ENCODE peak calls at places on chromosomes 11 and 22, in five cellular contexts. X is BE2C, M is thoracic aorta, K is epithelial cell of esophagus, A is fibroblast of pulmonary artery. D is an unnamed sample.

GRCh38 chr11:78672850-78673641 is 98.4 kb upstream of the NARS2 start:
- DNase-seq in X (no peak), M (no peak), K (no peak), A (no peak), D (no peak)

GRCh38 chr11:68002943-68003845 is 703 bp downstream of the UNC93B1 start:
- DNase-seq in X (no peak), M (no peak), K (peak), A (no peak), D (peak)

GRCh38 chr11:10927533-10927932 is 69.7 kb upstream of the ZBED5 start:
- DNase-seq in X (no peak), M (no peak), K (peak), A (no peak), D (no peak)

GRCh38 chr11:119486691-119487259 is 63.8 kb upstream of the THY1 start:
- DNase-seq in X (peak), M (no peak), K (no peak), A (no peak), D (no peak)

GRCh38 chr11:116275634-116276033 is 497.2 kb downstream of the BUD13 start:
- DNase-seq in X (peak), M (no peak), K (no peak), A (no peak), D (no peak)

GRCh38 chr11:26987205-26987604 is 6.7 kb upstream of the FIBIN start:
- DNase-seq in X (no peak), M (no peak), K (no peak), A (peak), D (no peak)

GRCh38 chr22:39999144-39999757 is 4.5 kb downstream of the FAM83F start:
- DNase-seq in X (no peak), M (no peak), K (peak), A (peak), D (no peak)

GRCh38 chr22:50318698-50319411 is 8.0 kb downstream of the DENND6B start:
- DNase-seq in X (peak), M (no peak), K (no peak), A (no peak), D (no peak)

GRCh38 chr11:114174712-114175495 is 115.4 kb downstream of the ZBTB16 start:
- DNase-seq in X (no peak), M (no peak), K (peak), A (no peak), D (no peak)

GRCh38 chr11:86990520-86990919 is 35.3 kb upstream of the FZD4 start:
- DNase-seq in X (no peak), M (no peak), K (peak), A (peak), D (no peak)

GRCh38 chr11:120956710-120957500 is 67.0 kb upstream of the TBCEL start:
- DNase-seq in X (no peak), M (no peak), K (peak), A (no peak), D (peak)

GRCh38 chr22:50728523-50728931 is 9.5 kb upstream of the ACR start:
- DNase-seq in X (no peak), M (no peak), K (no peak), A (no peak), D (no peak)

GRCh38 chr22:50305658-50306566 is 1.5 kb downstream of the PLXNB2 start:
- DNase-seq in X (peak), M (peak), K (peak), A (peak), D (no peak)

GRCh38 chr11:126919147-126919823 is 81.3 kb downstream of the KIRREL3 start:
- DNase-seq in X (no peak), M (no peak), K (no peak), A (no peak), D (no peak)

GRCh38 chr11:128848815-128849455 is 18.2 kb downstream of the KCNJ1 start:
- DNase-seq in X (peak), M (no peak), K (peak), A (peak), D (peak)

GRCh38 chr11:107691003-107691402 is 20.9 kb downstream of the SLN start:
- DNase-seq in X (no peak), M (no peak), K (peak), A (peak), D (no peak)

GRCh38 chr11:11748706-11749365 is 92.9 kb upstream of the USP47 start:
- DNase-seq in X (no peak), M (no peak), K (peak), A (no peak), D (no peak)

GRCh38 chr22:40240671-40241070 is 62.9 kb downstream of the TNRC6B start:
- DNase-seq in X (no peak), M (no peak), K (peak), A (no peak), D (no peak)

GRCh38 chr22:42156597-42156996 is 26.0 kb upstream of the CYP2D6 start:
- DNase-seq in X (no peak), M (no peak), K (peak), A (no peak), D (no peak)

GRCh38 chr22:35131423-35132050 is 65.6 kb downstream of the ISX start:
- DNase-seq in X (no peak), M (no peak), K (no peak), A (no peak), D (no peak)

GRCh38 chr11:21654091-21654490 is 538.8 kb upstream of the ANO5 start:
- DNase-seq in X (no peak), M (no peak), K (no peak), A (no peak), D (no peak)

GRCh38 chr22:31448382-31448781 is 41.3 kb downstream of the EIF4ENIF1 start:
- DNase-seq in X (no peak), M (no peak), K (no peak), A (no peak), D (no peak)

GRCh38 chr11:910044-910588 is 494 bp downstream of the CHID1 start:
- DNase-seq in X (no peak), M (no peak), K (no peak), A (no peak), D (no peak)

GRCh38 chr11:86172894-86173293 is 71.7 kb upstream of the EED start:
- DNase-seq in X (no peak), M (no peak), K (peak), A (peak), D (no peak)

GRCh38 chr11:122071680-122072321 is 44.2 kb downstream of the BLID start:
- DNase-seq in X (no peak), M (no peak), K (no peak), A (no peak), D (no peak)

GRCh38 chr11:73375830-73376167 is 400 bp upstream of the RELT start:
- DNase-seq in X (no peak), M (no peak), K (no peak), A (no peak), D (no peak)

GRCh38 chr11:32448232-32448631 is 12.9 kb upstream of the WT1 start:
- DNase-seq in X (peak), M (no peak), K (peak), A (peak), D (no peak)

GRCh38 chr11:4093519-4094347 is 866 bp upstream of the RRM1 start:
- DNase-seq in X (no peak), M (no peak), K (no peak), A (no peak), D (no peak)

GRCh38 chr11:44609028-44609782 is 43.7 kb downstream of the CD82 start:
- DNase-seq in X (no peak), M (no peak), K (no peak), A (no peak), D (no peak)

GRCh38 chr11:108872781-108873291 is 208.0 kb downstream of the DDX10 start:
- DNase-seq in X (no peak), M (no peak), K (peak), A (no peak), D (no peak)

GRCh38 chr11:124935548-124936514 is at the start of gene HEPACAM:
- DNase-seq in X (no peak), M (no peak), K (no peak), A (no peak), D (no peak)

GRCh38 chr11:2537896-2538855 is 93.4 kb downstream of the KCNQ1 start:
- DNase-seq in X (no peak), M (no peak), K (no peak), A (no peak), D (no peak)

GRCh38 chr22:30317778-30318177 is 9.0 kb downstream of the TBC1D10A start:
- DNase-seq in X (no peak), M (no peak), K (no peak), A (no peak), D (no peak)

GRCh38 chr22:30321461-30321860 is 5.3 kb downstream of the TBC1D10A start:
- DNase-seq in X (no peak), M (no peak), K (no peak), A (no peak), D (no peak)

GRCh38 chr22:30315962-30316576 is 10.7 kb downstream of the TBC1D10A start:
- DNase-seq in X (no peak), M (no peak), K (no peak), A (no peak), D (no peak)

GRCh38 chr22:30320021-30320556 is 6.7 kb downstream of the TBC1D10A start:
- DNase-seq in X (no peak), M (no peak), K (no peak), A (no peak), D (no peak)

GRCh38 chr22:30318773-30319419 is 7.8 kb downstream of the TBC1D10A start:
- DNase-seq in X (no peak), M (no peak), K (no peak), A (no peak), D (no peak)
- TF ChIP-seq CTCF in X (no peak), M (no peak), K (no peak), A (no peak), D (no peak)

DNA sequence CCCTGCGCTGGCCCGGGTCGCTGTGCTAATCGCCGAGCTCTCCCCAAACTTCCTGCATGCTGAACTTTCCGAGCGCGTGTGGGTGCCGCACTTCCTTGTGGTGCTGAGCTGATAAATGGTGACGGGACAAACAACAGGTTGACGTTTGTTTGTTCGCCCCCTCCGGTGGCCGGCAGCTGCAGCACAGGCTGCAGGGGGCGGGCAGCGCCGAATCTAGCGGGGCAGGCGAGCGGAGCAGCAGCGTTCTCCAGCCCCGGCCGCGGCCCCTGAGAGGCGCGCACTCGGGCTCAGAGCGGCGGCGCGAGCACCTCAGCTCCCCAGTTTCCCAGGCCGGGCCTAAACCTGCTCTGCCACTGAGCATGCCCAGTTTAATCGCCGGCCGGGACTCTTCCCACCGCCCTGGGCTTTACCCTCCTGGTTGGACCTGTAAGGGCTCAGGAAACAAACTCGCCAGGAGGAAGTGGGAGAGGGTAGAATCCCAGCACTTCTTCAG is at the start of gene PDGFD:
- DNase-seq in X (peak), M (peak), K (peak), A (peak), D (peak)
- TF ChIP-seq CTCF in X (peak), M (peak), K (peak), A (peak), D (peak)

GRCh38 chr22:23306926-23307325 is 126.6 kb downstream of the BCR start:
- DNase-seq in X (no peak), M (no peak), K (no peak), A (no peak), D (no peak)
- TF ChIP-seq CTCF in X (no peak), M (no peak), K (no peak), A (no peak), D (no peak)

GRCh38 chr11:69598147-69598546 is 42.8 kb upstream of the CCND1 start:
- DNase-seq in X (peak), M (no peak), K (no peak), A (no peak), D (no peak)

GRCh38 chr11:69594481-69594880 is 46.5 kb upstream of the CCND1 start:
- DNase-seq in X (no peak), M (no peak), K (no peak), A (no peak), D (no peak)

GRCh38 chr11:69593851-69594250 is 47.1 kb upstream of the CCND1 start:
- DNase-seq in X (no peak), M (no peak), K (no peak), A (no peak), D (no peak)

GRCh38 chr11:69592986-69593385 is 48.0 kb upstream of the CCND1 start:
- DNase-seq in X (no peak), M (no peak), K (no peak), A (no peak), D (no peak)

DNA sequence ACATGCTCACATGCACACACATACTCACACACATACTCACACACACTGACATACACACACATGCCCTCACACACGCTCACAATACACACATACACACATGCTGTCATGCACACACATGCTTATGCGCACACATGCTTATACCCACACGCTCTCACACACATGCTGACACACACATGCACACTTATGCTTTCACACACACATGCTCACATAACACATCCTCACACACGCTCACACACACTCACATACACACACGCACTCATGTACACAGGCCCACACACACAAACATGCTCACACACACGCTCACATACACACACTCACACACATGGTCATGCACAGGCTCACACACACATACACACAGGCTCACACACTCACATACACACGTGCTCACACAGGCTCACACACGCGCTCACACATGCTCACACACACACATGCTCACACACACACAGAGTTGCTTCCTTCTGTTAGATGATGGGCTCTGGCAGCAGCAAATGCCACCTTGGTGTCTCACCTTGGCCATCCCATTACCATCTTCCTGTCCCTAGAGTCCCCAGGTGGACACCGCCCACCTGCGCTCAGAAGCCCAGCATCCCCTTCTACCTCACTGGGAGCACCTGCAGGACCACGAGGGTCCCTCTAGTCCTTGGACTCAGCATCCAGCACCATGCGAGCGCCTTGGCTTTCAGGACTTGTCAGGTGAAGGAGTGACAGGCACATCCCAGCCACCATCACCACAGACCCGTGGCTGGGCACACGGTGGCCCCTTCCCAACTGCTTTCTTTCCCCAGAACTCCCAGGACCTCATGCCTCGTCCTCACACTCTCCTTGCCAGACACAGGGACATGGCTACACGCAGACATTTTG is 44.9 kb upstream of the CCND1 start:
- DNase-seq in X (no peak), M (no peak), K (no peak), A (no peak), D (no peak)
- TF ChIP-seq CTCF in X (no peak), M (no peak), K (no peak), A (no peak), D (no peak)

GRCh38 chr11:14974723-14975587 is 2.8 kb upstream of the CALCA start:
- DNase-seq in X (peak), M (no peak), K (peak), A (peak), D (no peak)
- TF ChIP-seq CTCF in X (peak), M (peak), K (peak), A (peak), D (peak)

GRCh38 chr11:88304352-88304751 is 33.2 kb downstream of the CTSC start:
- DNase-seq in X (no peak), M (no peak), K (no peak), A (no peak), D (no peak)
- TF ChIP-seq CTCF in X (no peak), M (no peak), K (no peak), A (no peak), D (no peak)

D was measured in natural killer cell.